ENCODE peak calls at places on chromosomes 3 and 15, in ten cellular contexts. N is DMS53; X is GM23248; S is K562; C is fibroblast of lung; G is mucosa of gallbladder; O is occipital lobe; V is glutamatergic neuron; D is naive thymus-derived CD8-positive, alpha-beta T cell; A is IMR-90. T is an unnamed sample.

GRCh38 chr3:9192238-9192637 is 57.2 kb downstream of the SRGAP3 start:
- DNase-seq in G (no peak), N (peak), A (no peak), S (no peak), V (no peak), X (no peak), O (no peak), D (no peak), C (no peak), T (no peak)

GRCh38 chr3:129231331-129232119 is 17.9 kb upstream of the COPG1 start:
- DNase-seq in C (peak), X (peak), V (no peak), A (peak), G (no peak), D (no peak), S (no peak), N (no peak), O (no peak), T (no peak)

GRCh38 chr3:35899245-35899644 is 259.9 kb downstream of the ARPP21 start:
- DNase-seq in G (no peak), C (no peak), S (no peak), O (no peak), V (no peak), D (no peak), A (no peak), X (no peak), N (no peak), T (no peak)

GRCh38 chr15:66803749-66804148 is 101.7 kb downstream of the SMAD6 start:
- DNase-seq in V (no peak), A (no peak), N (no peak), G (no peak), D (no peak), X (no peak), S (no peak), C (no peak), O (no peak), T (no peak)

GRCh38 chr15:96341465-96342142 is 11.1 kb downstream of the NR2F2 start:
- DNase-seq in V (no peak), A (no peak), X (no peak), C (peak), G (peak), D (no peak), N (no peak), O (no peak), S (no peak), T (peak)

GRCh38 chr3:74268753-74269152 is 345.7 kb downstream of the CNTN3 start:
- DNase-seq in C (no peak), A (peak), X (peak), G (no peak), V (no peak), S (no peak), D (no peak), N (no peak), O (no peak), T (no peak)

GRCh38 chr3:185308126-185308754 is 54.4 kb upstream of the EHHADH start:
- DNase-seq in X (peak), A (peak), V (peak), O (no peak), D (no peak), S (peak), G (peak), C (peak), N (peak), T (no peak)

GRCh38 chr3:47611577-47611976 is 32.9 kb upstream of the CSPG5 start:
- DNase-seq in G (no peak), N (no peak), X (no peak), S (no peak), O (no peak), C (no peak), D (no peak), V (no peak), A (no peak), T (no peak)

GRCh38 chr15:70528270-70528706 is 235.1 kb downstream of the UACA start:
- DNase-seq in S (no peak), A (peak), C (peak), N (peak), D (peak), G (peak), X (peak), V (no peak), O (no peak), T (peak)

GRCh38 chr3:152073267-152073666 is 195.5 kb upstream of the MBNL1 start:
- DNase-seq in S (no peak), N (no peak), G (no peak), A (peak), V (no peak), C (peak), D (no peak), O (no peak), X (peak), T (no peak)

GRCh38 chr3:160331127-160331937 is 67.7 kb downstream of the IFT80 start:
- DNase-seq in X (peak), N (peak), S (no peak), A (peak), G (no peak), C (peak), D (no peak), O (no peak), V (no peak), T (no peak)

GRCh38 chr3:141228385-141228784 is 3.2 kb upstream of the PXYLP1 start:
- DNase-seq in O (no peak), N (peak), X (no peak), V (no peak), A (no peak), G (no peak), S (no peak), C (no peak), D (no peak), T (no peak)

GRCh38 chr3:140093742-140094141 is 158.8 kb downstream of the CLSTN2 start:
- DNase-seq in V (no peak), S (no peak), A (peak), D (no peak), G (peak), N (peak), C (peak), X (peak), O (no peak), T (no peak)

GRCh38 chr3:52046186-52046913 is 10.0 kb downstream of the DUSP7 start:
- DNase-seq in S (no peak), N (no peak), O (peak), C (peak), V (no peak), A (peak), G (no peak), D (no peak), X (peak), T (no peak)

GRCh38 chr3:48859188-48859587 is 11.5 kb upstream of the PRKAR2A start:
- DNase-seq in D (no peak), V (no peak), G (no peak), S (no peak), N (no peak), A (no peak), O (no peak), C (no peak), X (no peak), T (no peak)

GRCh38 chr15:91032919-91033803 is 10.8 kb upstream of the VPS33B start:
- DNase-seq in O (no peak), N (peak), S (peak), A (no peak), D (peak), X (peak), G (peak), V (peak), C (no peak), T (peak)

GRCh38 chr3:143536817-143537535 is 311.3 kb downstream of the SLC9A9 start:
- DNase-seq in V (no peak), O (no peak), D (no peak), X (peak), A (peak), S (no peak), G (peak), C (peak), N (no peak), T (no peak)

GRCh38 chr3:38605981-38606380 is 43.5 kb downstream of the SCN5A start:
- DNase-seq in X (no peak), O (no peak), N (no peak), S (no peak), C (no peak), D (no peak), A (no peak), V (no peak), G (no peak), T (no peak)

GRCh38 chr3:69426905-69427304 is 41.0 kb upstream of the FRMD4B start:
- DNase-seq in X (no peak), A (no peak), O (no peak), C (no peak), V (no peak), D (no peak), S (no peak), G (no peak), N (no peak), T (no peak)

GRCh38 chr3:151058742-151059141 is 26.7 kb upstream of the MED12L start:
- DNase-seq in G (no peak), S (no peak), D (no peak), C (no peak), O (no peak), V (no peak), N (no peak), A (no peak), X (no peak), T (no peak)

T was measured in left lobe of liver.